ENCODE peak calls at places on chromosome 18, in six cellular contexts. One of them, this sample, is unnamed.

GRCh38 chr18:11866329-11866728 is 15.1 kb downstream of the CHMP1B start:
- DNase-seq in Panc1: no peak
- DNase-seq in fibroblast of the aortic adventitia: no peak
- DNase-seq in foreskin fibroblast: no peak
- DNase-seq in A549: no peak
- DNase-seq in heart right ventricle: no peak
- DNase-seq in this sample: no peak

GRCh38 chr18:2395427-2396161 is 175.7 kb downstream of the METTL4 start:
- DNase-seq in Panc1: no peak
- DNase-seq in fibroblast of the aortic adventitia: no peak
- DNase-seq in foreskin fibroblast: no peak
- DNase-seq in A549: no peak
- DNase-seq in heart right ventricle: no peak
- DNase-seq in this sample: peak; percentile 30

GRCh38 chr18:25827961-25828561 is 262.4 kb downstream of the SS18 start:
- DNase-seq in Panc1: no peak
- DNase-seq in fibroblast of the aortic adventitia: peak; percentile 51
- DNase-seq in foreskin fibroblast: peak; percentile 39
- DNase-seq in A549: no peak
- DNase-seq in heart right ventricle: no peak
- DNase-seq in this sample: peak; percentile 21

GRCh38 chr18:53883771-53884170 is 340.7 kb downstream of the MBD2 start:
- DNase-seq in Panc1: no peak
- DNase-seq in fibroblast of the aortic adventitia: no peak
- DNase-seq in foreskin fibroblast: no peak
- DNase-seq in A549: no peak
- DNase-seq in heart right ventricle: no peak
- DNase-seq in this sample: no peak

GRCh38 chr18:34632323-34632722 is 77.8 kb upstream of the DTNA start:
- DNase-seq in Panc1: no peak
- DNase-seq in fibroblast of the aortic adventitia: no peak
- DNase-seq in foreskin fibroblast: no peak
- DNase-seq in A549: no peak
- DNase-seq in heart right ventricle: no peak
- DNase-seq in this sample: no peak

GRCh38 chr18:45198526-45198925 is 416.8 kb upstream of the SLC14A2 start:
- DNase-seq in Panc1: no peak
- DNase-seq in fibroblast of the aortic adventitia: no peak
- DNase-seq in foreskin fibroblast: no peak
- DNase-seq in A549: no peak
- DNase-seq in heart right ventricle: no peak
- DNase-seq in this sample: no peak

GRCh38 chr18:12703714-12704113 is 872 bp downstream of the PSMG2 start:
- DNase-seq in Panc1: no peak
- DNase-seq in fibroblast of the aortic adventitia: peak; percentile 27
- DNase-seq in foreskin fibroblast: peak; percentile 52
- DNase-seq in A549: peak; percentile 10
- DNase-seq in heart right ventricle: no peak
- DNase-seq in this sample: peak; percentile 27

GRCh38 chr18:44682181-44682870 is 1.6 kb downstream of the SETBP1 start:
- DNase-seq in Panc1: no peak
- DNase-seq in fibroblast of the aortic adventitia: no peak
- DNase-seq in foreskin fibroblast: peak; percentile 48
- DNase-seq in A549: no peak
- DNase-seq in heart right ventricle: no peak
- DNase-seq in this sample: no peak

GRCh38 chr18:35616664-35617423 is 35.3 kb downstream of the GALNT1 start:
- DNase-seq in Panc1: peak; percentile 77
- DNase-seq in fibroblast of the aortic adventitia: peak; percentile 37
- DNase-seq in foreskin fibroblast: peak; percentile 74
- DNase-seq in A549: peak; percentile 71
- DNase-seq in heart right ventricle: no peak
- DNase-seq in this sample: peak; percentile 95

GRCh38 chr18:34159691-34160185 is 65.0 kb downstream of the NOL4 start:
- DNase-seq in Panc1: no peak
- DNase-seq in fibroblast of the aortic adventitia: no peak
- DNase-seq in foreskin fibroblast: no peak
- DNase-seq in A549: no peak
- DNase-seq in heart right ventricle: no peak
- DNase-seq in this sample: no peak

GRCh38 chr18:63905361-63905760 is 2.4 kb upstream of the SERPINB10 start:
- DNase-seq in Panc1: no peak
- DNase-seq in fibroblast of the aortic adventitia: no peak
- DNase-seq in foreskin fibroblast: peak; percentile 52
- DNase-seq in A549: no peak
- DNase-seq in heart right ventricle: no peak
- DNase-seq in this sample: no peak

GRCh38 chr18:22176622-22177495 is 7.5 kb downstream of the GATA6 start:
- DNase-seq in Panc1: no peak
- DNase-seq in fibroblast of the aortic adventitia: peak; percentile 59
- DNase-seq in foreskin fibroblast: no peak
- DNase-seq in A549: no peak
- DNase-seq in heart right ventricle: peak; percentile 43
- DNase-seq in this sample: peak; percentile 73
- H3K4me3 ChIP-seq in Panc1: peak overlapping the region; percentile 32
- H3K4me3 ChIP-seq in fibroblast of the aortic adventitia: peak overlapping the region; percentile 97
- H3K4me3 ChIP-seq in foreskin fibroblast: no peak overlapping the region
- H3K4me3 ChIP-seq in A549: no peak overlapping the region
- H3K4me3 ChIP-seq in heart right ventricle: peak overlapping the region; percentile 93
- H3K4me3 ChIP-seq in this sample: peak overlapping the region; percentile 57

GRCh38 chr18:70072678-70073077 is 125.0 kb upstream of the CD226 start:
- DNase-seq in Panc1: no peak
- DNase-seq in fibroblast of the aortic adventitia: peak; percentile 69
- DNase-seq in foreskin fibroblast: peak; percentile 55
- DNase-seq in A549: peak; percentile 11
- DNase-seq in heart right ventricle: no peak
- DNase-seq in this sample: peak; percentile 74
- TF ChIP-seq CTCF in Panc1: no peak
- TF ChIP-seq CTCF in fibroblast of the aortic adventitia: peak; percentile 38
- TF ChIP-seq CTCF in foreskin fibroblast: no peak
- TF ChIP-seq CTCF in A549: peak; percentile 34
- TF ChIP-seq CTCF in heart right ventricle: peak; percentile 62
- TF ChIP-seq CTCF in this sample: peak; percentile 56

GRCh38 chr18:8788503-8789429 is 83.4 kb downstream of the MTCL1 start:
- DNase-seq in Panc1: no peak
- DNase-seq in fibroblast of the aortic adventitia: no peak
- DNase-seq in foreskin fibroblast: peak; percentile 28
- DNase-seq in A549: no peak
- DNase-seq in heart right ventricle: no peak
- DNase-seq in this sample: peak; percentile 57

GRCh38 chr18:8793445-8794132 is 88.2 kb downstream of the MTCL1 start:
- DNase-seq in Panc1: no peak
- DNase-seq in fibroblast of the aortic adventitia: no peak
- DNase-seq in foreskin fibroblast: peak; percentile 28
- DNase-seq in A549: no peak
- DNase-seq in heart right ventricle: no peak
- DNase-seq in this sample: no peak

GRCh38 chr18:8792688-8793316 is 87.4 kb downstream of the MTCL1 start:
- DNase-seq in Panc1: no peak
- DNase-seq in fibroblast of the aortic adventitia: no peak
- DNase-seq in foreskin fibroblast: no peak
- DNase-seq in A549: no peak
- DNase-seq in heart right ventricle: no peak
- DNase-seq in this sample: no peak

GRCh38 chr18:8794133-8794986 is 89.0 kb downstream of the MTCL1 start:
- DNase-seq in Panc1: no peak
- DNase-seq in fibroblast of the aortic adventitia: peak; percentile 81
- DNase-seq in foreskin fibroblast: peak; percentile 83
- DNase-seq in A549: peak; percentile 70
- DNase-seq in heart right ventricle: no peak
- DNase-seq in this sample: peak; percentile 58

GRCh38 chr18:8791171-8791651 is 85.9 kb downstream of the MTCL1 start:
- DNase-seq in Panc1: no peak
- DNase-seq in fibroblast of the aortic adventitia: peak; percentile 35
- DNase-seq in foreskin fibroblast: peak; percentile 52
- DNase-seq in A549: no peak
- DNase-seq in heart right ventricle: no peak
- DNase-seq in this sample: no peak
- H3K4me3 ChIP-seq in Panc1: no peak overlapping the region
- H3K4me3 ChIP-seq in fibroblast of the aortic adventitia: no peak overlapping the region
- H3K4me3 ChIP-seq in foreskin fibroblast: no peak overlapping the region
- H3K4me3 ChIP-seq in A549: no peak overlapping the region
- H3K4me3 ChIP-seq in heart right ventricle: no peak overlapping the region
- H3K4me3 ChIP-seq in this sample: no peak overlapping the region

DNA sequence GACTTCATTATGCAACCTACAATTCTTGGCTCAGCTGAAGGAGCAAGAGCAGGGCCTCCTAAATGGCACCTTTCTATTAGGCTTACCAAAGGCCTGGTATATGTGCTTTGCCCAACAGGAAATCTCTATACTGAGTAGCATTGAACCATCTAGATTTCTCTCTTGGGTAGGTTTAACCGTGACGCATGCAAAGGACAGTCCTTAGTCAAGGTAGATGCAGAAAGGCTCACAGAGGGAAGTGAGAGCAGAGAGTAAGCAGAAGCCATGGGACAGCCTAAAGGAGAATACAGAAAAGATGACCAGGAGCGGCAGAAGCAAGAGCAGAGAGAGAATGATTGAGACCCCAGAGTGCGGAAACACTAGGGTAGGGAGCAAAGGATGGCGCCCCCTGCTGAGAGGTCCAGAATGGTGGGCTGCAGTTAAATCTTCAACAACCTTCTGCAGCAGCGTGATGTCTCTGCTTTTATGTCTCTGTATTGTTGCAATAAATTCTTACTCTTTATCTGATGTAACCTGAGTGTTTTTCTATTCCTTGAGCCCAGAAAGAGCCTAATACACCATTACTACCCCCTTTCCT is 4.7 kb upstream of the OSBPL1A start:
- DNase-seq in Panc1: no peak
- DNase-seq in fibroblast of the aortic adventitia: no peak
- DNase-seq in foreskin fibroblast: no peak
- DNase-seq in A549: no peak
- DNase-seq in heart right ventricle: no peak
- DNase-seq in this sample: no peak
- TF ChIP-seq CTCF in Panc1: peak; percentile 61
- TF ChIP-seq CTCF in fibroblast of the aortic adventitia: peak; percentile 21
- TF ChIP-seq CTCF in foreskin fibroblast: no peak
- TF ChIP-seq CTCF in A549: no peak
- TF ChIP-seq CTCF in heart right ventricle: peak; percentile 17
- TF ChIP-seq CTCF in this sample: peak; percentile 31

DNA sequence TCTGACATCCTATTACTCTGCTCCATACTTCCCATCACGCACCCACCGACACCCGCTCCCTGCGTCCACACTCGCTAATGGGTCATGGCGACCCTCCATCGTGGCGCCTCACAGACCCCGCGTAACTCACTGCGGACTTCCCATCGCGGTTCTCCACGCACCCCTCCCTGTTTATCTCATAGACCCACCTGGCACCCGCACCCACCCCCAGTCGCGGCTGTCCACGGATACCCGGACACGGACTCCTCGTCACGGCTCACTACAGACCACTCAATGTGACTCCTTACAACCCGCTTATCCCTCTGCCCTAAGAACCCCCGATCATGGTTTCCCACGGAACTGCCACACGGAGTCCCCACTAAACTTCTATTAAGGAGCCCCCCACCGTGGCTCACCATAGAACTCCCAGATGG is 458 bp downstream of the CXXC1 start:
- DNase-seq in Panc1: no peak
- DNase-seq in fibroblast of the aortic adventitia: no peak
- DNase-seq in foreskin fibroblast: no peak
- DNase-seq in A549: no peak
- DNase-seq in heart right ventricle: peak; percentile 23
- DNase-seq in this sample: no peak
- H3K4me3 ChIP-seq in Panc1: peak overlapping the region; percentile 88
- H3K4me3 ChIP-seq in fibroblast of the aortic adventitia: peak overlapping the region; percentile 93
- H3K4me3 ChIP-seq in foreskin fibroblast: peak overlapping the region; percentile 85
- H3K4me3 ChIP-seq in A549: peak overlapping the region; percentile 70
- H3K4me3 ChIP-seq in heart right ventricle: peak overlapping the region; percentile 62
- H3K4me3 ChIP-seq in this sample: peak overlapping the region; percentile 94

DNA sequence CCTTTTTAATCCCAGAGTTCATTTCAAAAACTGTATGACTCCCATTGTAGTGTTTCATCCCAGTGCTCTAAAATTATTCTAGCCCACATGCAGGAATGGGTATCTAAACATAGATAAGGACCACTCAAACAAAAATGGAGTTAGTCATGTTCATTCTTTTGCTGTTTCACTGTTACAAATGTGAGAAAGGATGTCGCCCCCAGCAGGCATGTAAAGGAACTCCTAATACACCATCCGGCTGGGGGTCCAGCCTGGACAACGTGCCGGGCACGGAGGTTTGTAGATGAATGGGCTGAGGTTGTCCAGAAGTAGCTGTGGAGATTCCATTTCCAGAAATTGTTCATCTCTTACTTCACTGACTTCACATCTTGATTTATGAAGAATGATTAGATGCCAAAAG is 101.9 kb upstream of the RAB12 start:
- DNase-seq in Panc1: no peak
- DNase-seq in fibroblast of the aortic adventitia: peak; percentile 54
- DNase-seq in foreskin fibroblast: peak; percentile 12
- DNase-seq in A549: peak; percentile 12
- DNase-seq in heart right ventricle: no peak
- DNase-seq in this sample: peak; percentile 29
- TF ChIP-seq CTCF in Panc1: no peak
- TF ChIP-seq CTCF in fibroblast of the aortic adventitia: peak; percentile 53
- TF ChIP-seq CTCF in foreskin fibroblast: peak; percentile 16
- TF ChIP-seq CTCF in A549: no peak
- TF ChIP-seq CTCF in heart right ventricle: no peak
- TF ChIP-seq CTCF in this sample: peak; percentile 61

DNA sequence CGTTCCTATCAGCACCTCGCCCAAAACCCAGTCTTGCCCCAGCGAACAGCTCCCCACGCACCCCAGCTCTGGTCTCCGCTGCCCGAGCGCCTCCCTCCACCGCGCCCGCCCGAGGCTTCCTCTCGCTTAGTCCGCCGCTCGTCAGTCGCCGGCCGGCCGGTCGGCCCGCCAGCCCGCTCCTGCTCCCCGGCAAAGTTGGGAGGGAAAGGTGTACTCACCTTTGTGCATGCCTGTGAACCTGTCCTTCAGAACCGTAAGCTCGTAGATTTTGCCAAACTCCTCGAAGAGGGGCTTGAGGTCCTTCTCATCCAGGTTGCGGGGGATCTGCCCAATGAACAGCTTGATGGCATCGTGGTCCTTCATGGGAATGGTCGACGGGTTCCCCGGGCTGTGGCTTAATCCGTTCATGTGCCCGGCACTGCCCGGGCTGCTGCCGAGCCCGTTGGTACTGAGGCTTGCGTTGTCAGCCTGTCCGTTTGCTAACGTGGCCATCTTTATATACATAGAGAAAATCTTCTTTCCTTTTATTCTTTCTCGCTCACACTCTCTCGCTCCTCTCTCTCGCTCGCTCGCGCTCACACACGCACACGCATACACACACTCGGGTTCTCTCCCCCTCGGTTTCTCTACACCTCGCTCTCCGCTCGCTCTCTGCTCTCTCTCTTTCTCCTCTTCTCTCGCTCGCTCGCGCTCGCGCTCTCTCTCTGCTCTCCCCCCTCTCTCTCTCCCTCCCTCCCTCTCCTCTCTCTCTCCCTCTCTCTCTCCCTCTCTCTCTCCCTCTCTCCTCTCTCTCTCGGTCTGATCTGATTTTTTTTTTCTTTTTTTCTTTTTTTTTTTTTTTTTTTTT is at the start of gene CELF4:
- DNase-seq in Panc1: no peak
- DNase-seq in fibroblast of the aortic adventitia: no peak
- DNase-seq in foreskin fibroblast: peak; percentile 37
- DNase-seq in A549: peak; percentile 3
- DNase-seq in heart right ventricle: no peak
- DNase-seq in this sample: no peak
- H3K4me3 ChIP-seq in Panc1: peak within 1 kb of the TSS; percentile 78
- H3K4me3 ChIP-seq in fibroblast of the aortic adventitia: peak within 1 kb of the TSS; percentile 56
- H3K4me3 ChIP-seq in foreskin fibroblast: peak within 1 kb of the TSS; percentile 52
- H3K4me3 ChIP-seq in A549: peak within 1 kb of the TSS; percentile 41
- H3K4me3 ChIP-seq in heart right ventricle: peak within 1 kb of the TSS; percentile 46
- H3K4me3 ChIP-seq in this sample: peak within 1 kb of the TSS; percentile 55